ENCODE peak calls at places on chromosomes 16 and 17, in eight cellular contexts. L is HCT116, J is heart right ventricle, M is body of pancreas, D is cardiac muscle cell, T is right lobe of liver, X is upper lobe of right lung, Y is GM23338. K is an unnamed sample. For H3K36me3, the result is how much of the 10 kb centered on the place peaks cover.

GRCh38 chr16:3085868-3086595 is 13.1 kb downstream of the ZSCAN10 start:
- DNase-seq in L (no peak), J (no peak), M (no peak), D (no peak), T (no peak), X (no peak), Y (no peak), K (no peak)

GRCh38 chr16:30445408-30446202 is at the start of gene SEPHS2:
- DNase-seq in L (peak), J (peak), M (peak), D (peak), T (peak), X (peak), Y (peak), K (peak)

GRCh38 chr16:75235721-75236193 is 15.7 kb downstream of the BCAR1 start:
- DNase-seq in L (no peak), J (peak), M (no peak), D (no peak), T (no peak), X (no peak), Y (no peak), K (no peak)

GRCh38 chr17:41334899-41335298 is 15.7 kb downstream of the KRT33A start:
- DNase-seq in L (no peak), J (no peak), M (no peak), D (no peak), T (no peak), X (no peak), Y (no peak), K (no peak)

GRCh38 chr16:53022374-53022773 is 30.3 kb downstream of the CHD9NB start:
- DNase-seq in L (peak), J (no peak), M (peak), D (peak), T (no peak), X (no peak), Y (peak), K (no peak)

GRCh38 chr17:17416400-17417360 is 60.1 kb upstream of the MED9 start:
- DNase-seq in L (no peak), J (no peak), M (peak), D (peak), T (peak), X (peak), Y (no peak), K (no peak)

GRCh38 chr16:12271006-12271405 is 294.5 kb downstream of the SNX29 start:
- DNase-seq in L (peak), J (no peak), M (no peak), D (peak), T (no peak), X (no peak), Y (peak), K (no peak)

GRCh38 chr17:71921726-71922320 is 199.0 kb upstream of the SOX9 start:
- DNase-seq in L (no peak), J (no peak), M (no peak), D (no peak), T (no peak), X (no peak), Y (no peak), K (no peak)

GRCh38 chr17:68401288-68401687 is 56.0 kb downstream of the WIPI1 start:
- DNase-seq in L (no peak), J (no peak), M (no peak), D (no peak), T (no peak), X (no peak), Y (no peak), K (no peak)

GRCh38 chr17:78132767-78133178 is 2.2 kb downstream of the TMC8 start:
- DNase-seq in L (no peak), J (no peak), M (no peak), D (no peak), T (no peak), X (no peak), Y (no peak), K (no peak)

GRCh38 chr16:23027386-23027785 is 121.9 kb downstream of the USP31 start:
- DNase-seq in L (no peak), J (no peak), M (no peak), D (no peak), T (no peak), X (no peak), Y (no peak), K (no peak)

GRCh38 chr16:25109643-25110042 is 1.9 kb upstream of the LCMT1 start:
- DNase-seq in L (peak), J (no peak), M (peak), D (peak), T (peak), X (no peak), Y (no peak), K (no peak)

GRCh38 chr17:34300652-34301390 is 15.3 kb downstream of the CCL11 start:
- DNase-seq in L (no peak), J (no peak), M (no peak), D (peak), T (no peak), X (no peak), Y (no peak), K (peak)

GRCh38 chr17:30517786-30518185 is 40.6 kb downstream of the GOSR1 start:
- DNase-seq in L (no peak), J (no peak), M (no peak), D (peak), T (no peak), X (no peak), Y (no peak), K (no peak)

GRCh38 chr17:72900542-72900941 is 191.9 kb downstream of the SLC39A11 start:
- DNase-seq in L (no peak), J (no peak), M (no peak), D (no peak), T (no peak), X (no peak), Y (no peak), K (no peak)

GRCh38 chr16:11806721-11807120 is 9.7 kb upstream of the ZC3H7A start:
- DNase-seq in L (no peak), J (no peak), M (no peak), D (peak), T (no peak), X (peak), Y (no peak), K (no peak)

GRCh38 chr17:52128721-52129120 is 29.8 kb downstream of the CA10 start:
- DNase-seq in L (no peak), J (no peak), M (no peak), D (no peak), T (no peak), X (no peak), Y (no peak), K (no peak)

GRCh38 chr16:22664132-22664531 is 149.8 kb upstream of the HS3ST2 start:
- DNase-seq in L (no peak), J (no peak), M (no peak), D (no peak), T (no peak), X (no peak), Y (no peak), K (no peak)

GRCh38 chr16:79599256-79599836 is 1.2 kb downstream of the MAF start:
- DNase-seq in L (no peak), J (peak), M (peak), D (peak), T (peak), X (peak), Y (peak), K (peak)

GRCh38 chr17:76384222-76384986 is at the start of gene SPHK1:
- DNase-seq in L (peak), J (peak), M (peak), D (peak), T (peak), X (peak), Y (peak), K (peak)

GRCh38 chr17:45648642-45649041 is 135.5 kb upstream of the CRHR1 start:
- DNase-seq in L (no peak), J (no peak), M (no peak), D (no peak), T (no peak), X (peak), Y (peak), K (no peak)

GRCh38 chr17:69335018-69335417 is 8.1 kb upstream of the ABCA5 start:
- DNase-seq in L (peak), J (no peak), M (no peak), D (peak), T (no peak), X (no peak), Y (peak), K (peak)

GRCh38 chr16:17380613-17381012 is 90.1 kb downstream of the XYLT1 start:
- DNase-seq in L (no peak), J (no peak), M (peak), D (no peak), T (no peak), X (no peak), Y (no peak), K (no peak)

GRCh38 chr17:1965556-1966273 is 59.4 kb downstream of the RTN4RL1 start:
- DNase-seq in L (no peak), J (no peak), M (no peak), D (no peak), T (no peak), X (no peak), Y (no peak), K (no peak)

DNA sequence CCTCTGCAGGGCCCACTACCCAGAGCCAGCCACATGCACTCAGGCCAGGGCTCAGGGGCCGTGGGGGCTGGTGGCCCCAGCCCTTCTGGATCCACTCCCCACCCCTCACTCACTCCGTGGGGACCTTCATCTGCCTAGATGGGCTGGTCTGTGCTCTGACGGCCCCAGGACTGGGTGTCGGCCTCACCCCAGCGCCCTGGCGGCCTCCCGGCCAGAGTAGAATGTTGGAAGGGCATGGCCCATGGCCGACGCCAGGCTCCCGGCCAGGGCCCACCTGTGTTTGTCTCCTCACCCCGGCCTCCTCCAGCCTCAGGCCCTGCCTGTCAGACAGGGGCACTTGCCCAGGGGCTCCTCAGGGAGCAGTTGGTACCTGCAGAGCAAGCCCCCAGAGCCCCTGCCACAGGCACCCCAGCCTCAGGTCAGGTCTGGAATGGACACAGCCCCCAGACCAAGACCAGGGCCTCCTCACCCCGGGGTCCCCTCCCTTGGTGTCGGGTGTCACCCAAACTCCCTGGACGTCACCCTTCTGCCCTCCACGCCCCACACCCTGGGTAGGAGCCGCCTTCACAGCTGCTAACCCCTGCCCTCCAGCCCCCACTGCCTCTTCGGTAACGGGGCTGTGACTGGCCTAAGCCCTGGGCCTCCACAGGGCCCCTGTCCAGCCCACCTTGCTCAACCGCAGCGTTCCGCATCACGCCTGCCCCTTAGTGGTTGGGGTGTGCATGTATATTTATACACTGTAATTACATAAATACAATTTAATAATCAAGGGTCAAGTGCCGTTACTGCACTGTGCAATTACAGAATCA is 3.0 kb upstream of the CDH15 start:
- DNase-seq in L (no peak), J (no peak), M (no peak), D (no peak), T (no peak), X (no peak), Y (no peak), K (no peak)
- TF ChIP-seq CTCF in L (peak), J (no peak), M (no peak), D (no peak), T (no peak), X (no peak), Y (no peak), K (no peak)

DNA sequence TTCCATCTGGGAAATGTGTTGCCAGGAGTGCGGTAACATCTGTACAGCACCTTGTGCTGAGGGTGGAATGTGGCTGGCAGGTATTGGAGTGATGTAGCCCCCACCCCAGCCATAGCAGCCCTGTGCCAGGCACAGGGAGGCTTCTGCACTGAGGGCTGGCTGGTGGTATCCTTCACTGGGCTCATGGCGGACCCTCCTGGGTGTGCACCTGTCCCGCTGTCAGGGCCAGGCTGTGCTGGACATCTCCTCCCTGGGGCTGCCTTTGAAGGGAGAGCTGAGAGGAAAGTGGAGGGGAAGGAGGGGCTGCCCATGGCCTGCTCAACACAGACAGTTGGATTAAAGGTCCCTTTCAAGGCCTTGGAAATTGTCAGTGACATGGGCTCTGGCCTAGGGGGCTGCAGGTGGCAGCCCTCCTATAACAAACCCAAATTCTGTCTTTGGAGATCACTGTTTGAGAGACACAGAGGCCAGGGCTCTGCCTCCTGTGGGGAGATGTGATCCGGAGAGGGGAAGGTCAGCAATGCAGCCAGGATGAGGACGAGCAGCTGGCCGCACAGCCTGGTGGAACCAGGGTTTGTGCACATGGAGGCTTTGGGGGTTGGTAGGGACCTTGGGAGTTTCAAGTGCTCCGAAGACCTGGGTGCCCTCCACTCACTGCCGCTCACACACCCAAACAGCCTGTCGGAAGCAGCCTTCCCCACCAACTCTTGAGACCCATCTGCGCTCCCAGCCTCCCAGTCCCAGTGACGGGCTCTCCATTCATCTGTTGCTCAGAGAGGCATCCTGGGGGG is 22.8 kb downstream of the NKD1 start:
- DNase-seq in L (no peak), J (no peak), M (no peak), D (no peak), T (no peak), X (peak), Y (no peak), K (no peak)
- H3K36me3 ChIP-seq in L (under half), J (under half), M (under half), D (under half), T (under half), X (under half), Y (under half), K (under half)

GRCh38 chr17:28548417-28549130 is 3.9 kb downstream of the UNC119 start:
- DNase-seq in L (no peak), J (no peak), M (no peak), D (no peak), T (no peak), X (no peak), Y (no peak), K (no peak)
- TF ChIP-seq CTCF in L (no peak), J (no peak), M (no peak), D (no peak), T (no peak), X (no peak), Y (no peak), K (no peak)

GRCh38 chr17:58503876-58504275 is 10.6 kb downstream of the MTMR4 start:
- DNase-seq in L (no peak), J (no peak), M (no peak), D (no peak), T (no peak), X (no peak), Y (no peak), K (no peak)
- H3K36me3 ChIP-seq in L (under half), J (half or more), M (half or more), D (half or more), T (under half), X (half or more), Y (half or more), K (under half)

DNA sequence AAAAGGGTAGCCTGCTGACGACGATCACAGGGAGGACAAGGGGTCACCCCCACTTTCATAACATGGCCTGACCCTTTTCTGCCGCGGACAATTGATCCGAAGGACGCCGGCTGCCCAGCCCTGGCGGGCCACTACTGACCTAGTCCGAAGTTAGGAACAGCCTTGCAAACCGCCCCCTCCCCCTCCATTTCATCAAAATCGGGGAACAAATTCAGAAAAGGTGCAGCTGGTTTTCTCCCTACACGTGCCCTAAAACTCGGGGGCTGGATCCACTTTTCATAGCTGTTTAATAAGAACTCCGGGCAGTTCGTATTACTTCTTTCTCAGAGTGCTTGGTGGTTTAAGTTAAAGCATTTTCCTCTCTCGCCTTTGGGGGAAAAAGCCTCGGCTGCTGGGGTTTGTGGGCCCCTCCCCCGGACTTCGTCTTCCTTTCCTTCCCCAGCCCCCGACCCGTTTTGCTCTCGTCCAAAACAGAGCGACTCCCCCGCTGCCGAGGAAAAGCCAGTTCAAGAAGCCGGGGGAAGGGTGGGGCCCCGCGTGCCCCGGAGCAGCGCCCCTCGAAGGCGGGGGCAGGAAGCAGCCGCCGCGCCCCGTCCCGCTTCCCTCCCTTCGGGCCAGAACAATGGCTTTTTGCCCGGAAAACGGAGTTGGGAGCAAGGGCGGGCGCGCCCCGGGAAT is 643 bp upstream of the CBX2 start:
- DNase-seq in L (peak), J (peak), M (peak), D (peak), T (peak), X (peak), Y (peak), K (peak)
- TF ChIP-seq CTCF in L (peak), J (no peak), M (no peak), D (peak), T (no peak), X (peak), Y (peak), K (peak)

GRCh38 chr17:65851965-65852736 is 290.7 kb upstream of the AXIN2 start:
- DNase-seq in L (no peak), J (no peak), M (no peak), D (no peak), T (no peak), X (no peak), Y (no peak), K (no peak)

GRCh38 chr17:65848751-65849150 is 287.3 kb upstream of the AXIN2 start:
- DNase-seq in L (no peak), J (no peak), M (no peak), D (no peak), T (no peak), X (no peak), Y (no peak), K (no peak)

GRCh38 chr17:65855245-65855644 is 293.8 kb upstream of the AXIN2 start:
- DNase-seq in L (peak), J (no peak), M (no peak), D (peak), T (no peak), X (no peak), Y (peak), K (no peak)

GRCh38 chr17:65855675-65856074 is 294.2 kb upstream of the AXIN2 start:
- DNase-seq in L (no peak), J (no peak), M (no peak), D (no peak), T (no peak), X (no peak), Y (no peak), K (no peak)

GRCh38 chr17:65850486-65850885 is 289.0 kb upstream of the AXIN2 start:
- DNase-seq in L (peak), J (no peak), M (no peak), D (peak), T (no peak), X (no peak), Y (no peak), K (peak)
- H3K36me3 ChIP-seq in L (under half), J (under half), M (under half), D (under half), T (under half), X (under half), Y (under half), K (under half)

GRCh38 chr17:43532581-43532980 is 13.6 kb downstream of the ETV4 start:
- DNase-seq in L (no peak), J (no peak), M (no peak), D (no peak), T (no peak), X (peak), Y (no peak), K (no peak)

GRCh38 chr17:43531955-43532354 is 14.2 kb downstream of the ETV4 start:
- DNase-seq in L (no peak), J (no peak), M (no peak), D (no peak), T (no peak), X (peak), Y (no peak), K (no peak)

GRCh38 chr17:43531082-43531378 is 15.1 kb downstream of the ETV4 start:
- DNase-seq in L (no peak), J (no peak), M (no peak), D (no peak), T (no peak), X (no peak), Y (no peak), K (no peak)

GRCh38 chr17:43534909-43535308 is 11.2 kb downstream of the ETV4 start:
- DNase-seq in L (no peak), J (no peak), M (no peak), D (no peak), T (no peak), X (peak), Y (no peak), K (no peak)

DNA sequence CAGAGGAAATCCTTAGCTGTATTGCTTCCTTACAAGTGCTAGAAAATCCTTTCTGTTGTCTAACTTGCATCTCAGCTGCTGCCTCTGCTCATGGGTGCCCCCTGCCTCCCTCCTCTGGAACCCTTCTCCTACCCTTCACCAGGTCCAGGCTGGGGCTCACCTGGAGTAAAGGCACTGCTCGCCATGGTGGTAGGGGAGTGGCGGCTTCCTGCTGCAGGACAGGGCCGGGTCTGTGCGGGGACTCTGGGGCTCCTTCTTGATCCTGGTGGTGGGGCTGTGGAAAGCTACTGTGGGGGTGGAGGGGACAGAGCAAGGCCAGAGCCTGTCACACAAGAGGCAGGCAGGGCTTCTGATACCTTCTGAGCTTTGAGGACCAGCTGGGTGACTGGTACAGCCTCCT is 12.4 kb downstream of the ETV4 start:
- DNase-seq in L (no peak), J (no peak), M (no peak), D (no peak), T (no peak), X (peak), Y (no peak), K (no peak)
- TF ChIP-seq CTCF in L (peak), J (no peak), M (no peak), D (no peak), T (no peak), X (no peak), Y (peak), K (no peak)